ENCODE peak calls at places on chromosomes 13 and 19, in seven cellular contexts. One of them, this sample, is unnamed.

GRCh38 chr13:113997845-113998751 is 24.2 kb upstream of the C13orf46 start:
- DNase-seq in AG10803: peak
- DNase-seq in LNCaP clone FGC: no peak
- DNase-seq in GM10248: no peak
- DNase-seq in colonic mucosa: peak
- DNase-seq in uterus: peak
- DNase-seq in choroid plexus epithelial cell: peak
- DNase-seq in this sample: peak

GRCh38 chr19:18388328-18389094 is 2.6 kb downstream of the GDF15 start:
- DNase-seq in AG10803: peak
- DNase-seq in LNCaP clone FGC: no peak
- DNase-seq in GM10248: peak
- DNase-seq in colonic mucosa: peak
- DNase-seq in uterus: peak
- DNase-seq in choroid plexus epithelial cell: no peak
- DNase-seq in this sample: no peak

GRCh38 chr19:13843104-13843921 is 33.6 kb upstream of the NANOS3 start:
- DNase-seq in AG10803: peak
- DNase-seq in LNCaP clone FGC: no peak
- DNase-seq in GM10248: no peak
- DNase-seq in colonic mucosa: peak
- DNase-seq in uterus: peak
- DNase-seq in choroid plexus epithelial cell: no peak
- DNase-seq in this sample: no peak

GRCh38 chr19:2415281-2415972 is 12.0 kb downstream of the TIMM13 start:
- DNase-seq in AG10803: no peak
- DNase-seq in LNCaP clone FGC: no peak
- DNase-seq in GM10248: no peak
- DNase-seq in colonic mucosa: no peak
- DNase-seq in uterus: no peak
- DNase-seq in choroid plexus epithelial cell: no peak
- DNase-seq in this sample: no peak

GRCh38 chr13:33218020-33218419 is 67.5 kb downstream of the STARD13 start:
- DNase-seq in AG10803: peak
- DNase-seq in LNCaP clone FGC: no peak
- DNase-seq in GM10248: no peak
- DNase-seq in colonic mucosa: no peak
- DNase-seq in uterus: no peak
- DNase-seq in choroid plexus epithelial cell: peak
- DNase-seq in this sample: no peak

GRCh38 chr13:59176775-59177174 is 987.0 kb downstream of the DIAPH3 start:
- DNase-seq in AG10803: no peak
- DNase-seq in LNCaP clone FGC: no peak
- DNase-seq in GM10248: peak
- DNase-seq in colonic mucosa: no peak
- DNase-seq in uterus: no peak
- DNase-seq in choroid plexus epithelial cell: no peak
- DNase-seq in this sample: no peak

GRCh38 chr13:36192166-36192565 is 22.2 kb downstream of the SOHLH2 start:
- DNase-seq in AG10803: peak
- DNase-seq in LNCaP clone FGC: no peak
- DNase-seq in GM10248: no peak
- DNase-seq in colonic mucosa: no peak
- DNase-seq in uterus: no peak
- DNase-seq in choroid plexus epithelial cell: no peak
- DNase-seq in this sample: no peak

GRCh38 chr13:44158055-44158655 is 215.5 kb upstream of the SERP2 start:
- DNase-seq in AG10803: no peak
- DNase-seq in LNCaP clone FGC: no peak
- DNase-seq in GM10248: no peak
- DNase-seq in colonic mucosa: no peak
- DNase-seq in uterus: no peak
- DNase-seq in choroid plexus epithelial cell: no peak
- DNase-seq in this sample: no peak

GRCh38 chr13:73464758-73465628 is 406.2 kb downstream of the KLF5 start:
- DNase-seq in AG10803: no peak
- DNase-seq in LNCaP clone FGC: no peak
- DNase-seq in GM10248: no peak
- DNase-seq in colonic mucosa: peak
- DNase-seq in uterus: no peak
- DNase-seq in choroid plexus epithelial cell: no peak
- DNase-seq in this sample: no peak

GRCh38 chr19:33392341-33393285 is 19.1 kb downstream of the CEBPG start:
- DNase-seq in AG10803: no peak
- DNase-seq in LNCaP clone FGC: no peak
- DNase-seq in GM10248: peak
- DNase-seq in colonic mucosa: no peak
- DNase-seq in uterus: peak
- DNase-seq in choroid plexus epithelial cell: no peak
- DNase-seq in this sample: no peak

GRCh38 chr19:49427855-49428546 is 2.8 kb downstream of the GFY start:
- DNase-seq in AG10803: no peak
- DNase-seq in LNCaP clone FGC: no peak
- DNase-seq in GM10248: peak
- DNase-seq in colonic mucosa: no peak
- DNase-seq in uterus: no peak
- DNase-seq in choroid plexus epithelial cell: no peak
- DNase-seq in this sample: no peak

GRCh38 chr19:33826521-33826920 is 29.9 kb downstream of the KCTD15 start:
- DNase-seq in AG10803: no peak
- DNase-seq in LNCaP clone FGC: no peak
- DNase-seq in GM10248: no peak
- DNase-seq in colonic mucosa: no peak
- DNase-seq in uterus: no peak
- DNase-seq in choroid plexus epithelial cell: no peak
- DNase-seq in this sample: no peak

GRCh38 chr19:16342002-16342715 is 17.5 kb downstream of the KLF2 start:
- DNase-seq in AG10803: peak
- DNase-seq in LNCaP clone FGC: no peak
- DNase-seq in GM10248: peak
- DNase-seq in colonic mucosa: no peak
- DNase-seq in uterus: no peak
- DNase-seq in choroid plexus epithelial cell: no peak
- DNase-seq in this sample: no peak

GRCh38 chr19:45391346-45391745 is 13.5 kb downstream of the PPP1R13L start:
- DNase-seq in AG10803: no peak
- DNase-seq in LNCaP clone FGC: no peak
- DNase-seq in GM10248: no peak
- DNase-seq in colonic mucosa: no peak
- DNase-seq in uterus: no peak
- DNase-seq in choroid plexus epithelial cell: peak
- DNase-seq in this sample: no peak

GRCh38 chr19:2775556-2776430 is 7.3 kb downstream of the SGTA start:
- DNase-seq in AG10803: peak
- DNase-seq in LNCaP clone FGC: no peak
- DNase-seq in GM10248: peak
- DNase-seq in colonic mucosa: peak
- DNase-seq in uterus: peak
- DNase-seq in choroid plexus epithelial cell: peak
- DNase-seq in this sample: no peak

GRCh38 chr13:42258747-42259146 is 13.2 kb upstream of the AKAP11 start:
- DNase-seq in AG10803: no peak
- DNase-seq in LNCaP clone FGC: no peak
- DNase-seq in GM10248: no peak
- DNase-seq in colonic mucosa: no peak
- DNase-seq in uterus: no peak
- DNase-seq in choroid plexus epithelial cell: no peak
- DNase-seq in this sample: no peak

GRCh38 chr19:4879041-4879440 is 11.6 kb upstream of the PLIN3 start:
- DNase-seq in AG10803: no peak
- DNase-seq in LNCaP clone FGC: no peak
- DNase-seq in GM10248: no peak
- DNase-seq in colonic mucosa: no peak
- DNase-seq in uterus: no peak
- DNase-seq in choroid plexus epithelial cell: no peak
- DNase-seq in this sample: no peak

GRCh38 chr13:43127103-43127817 is 103.9 kb downstream of the DNAJC15 start:
- DNase-seq in AG10803: no peak
- DNase-seq in LNCaP clone FGC: no peak
- DNase-seq in GM10248: no peak
- DNase-seq in colonic mucosa: no peak
- DNase-seq in uterus: no peak
- DNase-seq in choroid plexus epithelial cell: peak
- DNase-seq in this sample: no peak

GRCh38 chr19:29559743-29560142 is 33.9 kb downstream of the VSTM2B start:
- DNase-seq in AG10803: no peak
- DNase-seq in LNCaP clone FGC: no peak
- DNase-seq in GM10248: no peak
- DNase-seq in colonic mucosa: no peak
- DNase-seq in uterus: no peak
- DNase-seq in choroid plexus epithelial cell: no peak
- DNase-seq in this sample: no peak

GRCh38 chr13:110359840-110360301 is 52.8 kb downstream of the COL4A2 start:
- DNase-seq in AG10803: no peak
- DNase-seq in LNCaP clone FGC: no peak
- DNase-seq in GM10248: no peak
- DNase-seq in colonic mucosa: no peak
- DNase-seq in uterus: no peak
- DNase-seq in choroid plexus epithelial cell: peak
- DNase-seq in this sample: no peak

GRCh38 chr19:28021316-28022185 is 1191.4 kb downstream of the UQCRFS1 start:
- DNase-seq in AG10803: no peak
- DNase-seq in LNCaP clone FGC: no peak
- DNase-seq in GM10248: no peak
- DNase-seq in colonic mucosa: no peak
- DNase-seq in uterus: no peak
- DNase-seq in choroid plexus epithelial cell: no peak
- DNase-seq in this sample: no peak

GRCh38 chr19:34180709-34181108 is 8.4 kb downstream of the LSM14A start:
- DNase-seq in AG10803: no peak
- DNase-seq in LNCaP clone FGC: no peak
- DNase-seq in GM10248: no peak
- DNase-seq in colonic mucosa: no peak
- DNase-seq in uterus: no peak
- DNase-seq in choroid plexus epithelial cell: no peak
- DNase-seq in this sample: no peak

GRCh38 chr19:42461700-42462324 is 19.1 kb upstream of the CXCL17 start:
- DNase-seq in AG10803: no peak
- DNase-seq in LNCaP clone FGC: no peak
- DNase-seq in GM10248: no peak
- DNase-seq in colonic mucosa: no peak
- DNase-seq in uterus: no peak
- DNase-seq in choroid plexus epithelial cell: no peak
- DNase-seq in this sample: no peak

GRCh38 chr13:44141213-44141724 is 232.4 kb upstream of the SERP2 start:
- DNase-seq in AG10803: peak
- DNase-seq in LNCaP clone FGC: no peak
- DNase-seq in GM10248: peak
- DNase-seq in colonic mucosa: peak
- DNase-seq in uterus: no peak
- DNase-seq in choroid plexus epithelial cell: no peak
- DNase-seq in this sample: no peak

GRCh38 chr13:32610538-32610937 is 24.3 kb downstream of the PDS5B start:
- DNase-seq in AG10803: no peak
- DNase-seq in LNCaP clone FGC: no peak
- DNase-seq in GM10248: no peak
- DNase-seq in colonic mucosa: no peak
- DNase-seq in uterus: no peak
- DNase-seq in choroid plexus epithelial cell: no peak
- DNase-seq in this sample: no peak

GRCh38 chr19:46431824-46432223 is 3.1 kb upstream of the PNMA8C start:
- DNase-seq in AG10803: no peak
- DNase-seq in LNCaP clone FGC: no peak
- DNase-seq in GM10248: no peak
- DNase-seq in colonic mucosa: no peak
- DNase-seq in uterus: no peak
- DNase-seq in choroid plexus epithelial cell: no peak
- DNase-seq in this sample: no peak
- TF ChIP-seq CTCF in AG10803: peak
- TF ChIP-seq CTCF in LNCaP clone FGC: no peak
- TF ChIP-seq CTCF in GM10248: no peak
- TF ChIP-seq CTCF in colonic mucosa: no peak
- TF ChIP-seq CTCF in uterus: no peak
- TF ChIP-seq CTCF in choroid plexus epithelial cell: no peak
- TF ChIP-seq CTCF in this sample: no peak

GRCh38 chr19:1131718-1132552 is 28.1 kb downstream of the GPX4 start:
- DNase-seq in AG10803: peak
- DNase-seq in LNCaP clone FGC: no peak
- DNase-seq in GM10248: peak
- DNase-seq in colonic mucosa: peak
- DNase-seq in uterus: peak
- DNase-seq in choroid plexus epithelial cell: peak
- DNase-seq in this sample: peak
- TF ChIP-seq CTCF in AG10803: peak
- TF ChIP-seq CTCF in LNCaP clone FGC: no peak
- TF ChIP-seq CTCF in GM10248: no peak
- TF ChIP-seq CTCF in colonic mucosa: no peak
- TF ChIP-seq CTCF in uterus: no peak
- TF ChIP-seq CTCF in choroid plexus epithelial cell: peak
- TF ChIP-seq CTCF in this sample: no peak

DNA sequence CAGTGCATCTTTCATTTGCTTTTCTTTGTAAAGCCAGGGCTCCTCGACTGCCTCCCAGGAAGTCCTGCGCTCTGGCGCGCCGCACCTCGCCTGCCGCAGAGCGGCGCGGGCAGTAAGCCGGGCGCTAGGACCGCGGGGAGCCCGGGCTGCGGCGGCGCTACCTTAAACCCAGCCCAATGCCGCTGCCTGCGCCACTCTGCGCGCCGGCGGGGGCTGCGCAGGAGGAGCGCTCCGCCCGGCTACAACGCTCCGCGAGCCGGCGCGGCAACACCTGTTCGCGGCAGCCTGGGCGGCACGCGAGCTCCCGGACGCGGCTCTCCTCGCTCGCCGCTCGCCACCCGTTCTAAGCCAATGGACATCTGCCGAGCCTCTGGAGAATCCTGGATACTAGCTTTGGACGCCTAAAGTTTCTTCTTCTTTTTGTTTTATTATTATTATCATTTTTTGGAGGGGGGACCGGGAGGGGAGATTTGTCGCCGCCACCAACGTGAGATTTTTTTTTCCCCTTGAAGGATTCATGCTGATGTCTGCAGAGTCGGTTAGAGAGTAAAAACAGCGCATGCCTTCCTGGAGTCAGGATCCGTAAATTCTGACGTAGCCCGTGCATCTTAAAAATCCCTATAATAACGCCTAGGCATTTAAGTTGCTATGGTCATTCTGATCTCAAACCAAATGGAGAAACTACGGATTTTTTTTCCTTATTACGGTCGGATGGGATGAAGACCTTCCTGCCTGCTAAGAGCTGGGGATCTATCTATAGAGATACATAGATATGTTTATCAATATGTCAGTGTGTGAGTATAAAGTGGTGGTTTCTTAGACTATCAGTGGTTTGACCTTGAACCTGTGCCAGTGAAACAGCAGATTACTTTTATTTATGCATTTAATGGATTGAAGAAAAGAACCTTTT is at the start of gene FGF9:
- DNase-seq in AG10803: peak
- DNase-seq in LNCaP clone FGC: peak
- DNase-seq in GM10248: peak
- DNase-seq in colonic mucosa: peak
- DNase-seq in uterus: peak
- DNase-seq in choroid plexus epithelial cell: peak
- DNase-seq in this sample: peak
- TF ChIP-seq CTCF in AG10803: no peak
- TF ChIP-seq CTCF in LNCaP clone FGC: peak
- TF ChIP-seq CTCF in GM10248: peak
- TF ChIP-seq CTCF in colonic mucosa: no peak
- TF ChIP-seq CTCF in uterus: no peak
- TF ChIP-seq CTCF in choroid plexus epithelial cell: no peak
- TF ChIP-seq CTCF in this sample: no peak

GRCh38 chr13:88887045-88887662 is 1216.0 kb downstream of the SLITRK5 start:
- DNase-seq in AG10803: no peak
- DNase-seq in LNCaP clone FGC: no peak
- DNase-seq in GM10248: no peak
- DNase-seq in colonic mucosa: no peak
- DNase-seq in uterus: no peak
- DNase-seq in choroid plexus epithelial cell: no peak
- DNase-seq in this sample: no peak
- TF ChIP-seq CTCF in AG10803: no peak
- TF ChIP-seq CTCF in LNCaP clone FGC: no peak
- TF ChIP-seq CTCF in GM10248: no peak
- TF ChIP-seq CTCF in colonic mucosa: no peak
- TF ChIP-seq CTCF in uterus: no peak
- TF ChIP-seq CTCF in choroid plexus epithelial cell: no peak
- TF ChIP-seq CTCF in this sample: no peak